ENCODE peak calls at places on chromosomes 16 and 17, in seven cellular contexts. Y is right cardiac atrium, R is choroid plexus epithelial cell, P is BE2C, O is fibroblast of the aortic adventitia, F is cardiac fibroblast, N is IMR-90. C is an unnamed sample.

GRCh38 chr17:70184770-70185169 is 15.4 kb downstream of the KCNJ2 start:
- DNase-seq in N (peak; percentile 80), R (peak; percentile 85), P (no peak), Y (no peak), F (peak; percentile 18), O (peak; percentile 19), C (no peak)

GRCh38 chr17:63840591-63841349 is 1.7 kb downstream of the SMARCD2 start:
- DNase-seq in Y (peak; percentile 56), O (peak; percentile 46), R (no peak), P (no peak), F (peak; percentile 52), N (peak; percentile 8), C (peak; percentile 67)

GRCh38 chr16:31382485-31383161 is 10.5 kb upstream of the ITGAD start:
- DNase-seq in O (peak; percentile 42), P (peak; percentile 63), R (peak; percentile 77), F (peak; percentile 62), N (peak; percentile 40), Y (peak; percentile 59), C (peak; percentile 67)

GRCh38 chr16:1073262-1073558 is 663 bp downstream of the SSTR5 start:
- DNase-seq in N (no peak), P (no peak), O (no peak), R (no peak), F (no peak), Y (no peak), C (no peak)

GRCh38 chr17:32518856-32519768 is 32.3 kb downstream of the CDK5R1 start:
- DNase-seq in F (no peak), Y (peak; percentile 30), N (no peak), O (no peak), P (peak; percentile 64), R (peak; percentile 16), C (peak; percentile 68)

GRCh38 chr16:76583995-76584394 is 306.8 kb downstream of the CNTNAP4 start:
- DNase-seq in O (no peak), N (no peak), P (peak; percentile 20), Y (no peak), F (no peak), R (no peak), C (no peak)

GRCh38 chr17:66416207-66416940 is 114.0 kb downstream of the PRKCA start:
- DNase-seq in O (no peak), Y (no peak), R (no peak), N (no peak), F (no peak), P (no peak), C (no peak)

GRCh38 chr17:28533091-28533670 is 19.2 kb downstream of the UNC119 start:
- DNase-seq in O (no peak), P (no peak), N (no peak), R (no peak), F (no peak), Y (no peak), C (no peak)

GRCh38 chr17:62778990-62779681 is 29.0 kb downstream of the MARCHF10 start:
- DNase-seq in O (peak; percentile 74), R (peak; percentile 96), N (peak; percentile 98), P (peak; percentile 40), Y (no peak), F (peak; percentile 78), C (no peak)

GRCh38 chr17:41510251-41511065 is 5.0 kb upstream of the KRT13 start:
- DNase-seq in O (no peak), R (no peak), F (no peak), P (no peak), Y (no peak), N (no peak), C (no peak)

GRCh38 chr16:15644306-15644961 is 1.5 kb upstream of the MARF1 start:
- DNase-seq in P (no peak), F (no peak), R (no peak), N (no peak), O (no peak), Y (no peak), C (no peak)

DNA sequence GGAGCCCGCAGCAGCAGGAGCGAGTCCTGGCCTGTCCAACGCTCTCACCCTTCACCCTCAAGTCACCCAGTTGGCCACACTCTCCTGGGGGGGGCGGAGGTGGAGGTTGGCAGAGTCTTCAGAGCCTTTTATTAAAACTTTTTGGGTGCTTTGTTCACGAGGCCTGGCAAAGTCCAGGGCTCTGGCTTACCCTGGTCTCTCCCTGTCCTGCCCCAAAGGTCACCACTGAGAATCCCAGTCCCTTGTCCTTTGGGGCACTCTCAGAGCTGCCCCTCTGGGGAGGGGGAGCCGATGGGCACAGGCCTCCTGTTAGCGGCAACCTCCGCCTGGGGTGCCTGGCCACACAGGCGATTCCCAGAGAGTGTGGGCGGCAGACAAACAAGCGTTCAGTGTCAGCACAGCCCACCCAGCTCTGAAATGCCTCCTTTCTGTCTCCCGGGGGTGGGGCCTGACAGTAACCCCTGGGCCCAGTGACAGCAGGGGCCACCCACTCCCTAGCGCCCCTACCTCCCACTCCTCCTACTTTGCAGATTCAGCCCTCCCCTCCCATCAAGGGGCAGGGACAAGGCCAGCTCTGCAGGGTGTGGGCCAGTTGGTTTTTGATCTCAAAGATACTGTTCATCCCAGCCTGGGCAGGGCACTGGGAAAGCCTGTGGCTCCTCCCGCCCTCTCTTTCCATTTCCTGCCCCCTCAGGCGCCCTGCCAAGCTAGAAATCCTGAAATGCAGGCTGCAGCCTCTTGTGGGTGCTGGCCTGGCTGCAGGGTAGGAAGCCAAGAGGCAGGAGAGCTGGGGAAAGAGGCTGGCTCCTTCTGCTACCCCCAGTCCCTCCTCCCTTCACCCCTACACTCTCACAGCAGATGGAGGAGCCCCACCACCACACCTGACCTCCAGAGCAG is 36.6 kb upstream of the EMP2 start:
- DNase-seq in R (peak; percentile 19), Y (peak; percentile 82), N (peak; percentile 29), O (peak; percentile 47), P (peak; percentile 83), F (peak; percentile 73), C (peak; percentile 62)
- H3K4me3 ChIP-seq in R (no peak overlapping the region), Y (no peak overlapping the region), N (no peak overlapping the region), O (no peak overlapping the region), P (peak overlapping the region; percentile 19), F (no peak overlapping the region), C (no peak overlapping the region)

GRCh38 chr16:83040174-83040573 is 413.4 kb downstream of the CDH13 start:
- DNase-seq in N (peak; percentile 81), F (no peak), P (no peak), O (no peak), R (peak; percentile 41), Y (no peak), C (no peak)

GRCh38 chr16:83031524-83031923 is 404.8 kb downstream of the CDH13 start:
- DNase-seq in O (no peak), R (peak; percentile 6), P (no peak), Y (no peak), N (peak; percentile 8), F (no peak), C (no peak)

GRCh38 chr16:83037884-83038283 is 411.1 kb downstream of the CDH13 start:
- DNase-seq in P (no peak), R (no peak), N (no peak), Y (no peak), O (no peak), F (no peak), C (no peak)

DNA sequence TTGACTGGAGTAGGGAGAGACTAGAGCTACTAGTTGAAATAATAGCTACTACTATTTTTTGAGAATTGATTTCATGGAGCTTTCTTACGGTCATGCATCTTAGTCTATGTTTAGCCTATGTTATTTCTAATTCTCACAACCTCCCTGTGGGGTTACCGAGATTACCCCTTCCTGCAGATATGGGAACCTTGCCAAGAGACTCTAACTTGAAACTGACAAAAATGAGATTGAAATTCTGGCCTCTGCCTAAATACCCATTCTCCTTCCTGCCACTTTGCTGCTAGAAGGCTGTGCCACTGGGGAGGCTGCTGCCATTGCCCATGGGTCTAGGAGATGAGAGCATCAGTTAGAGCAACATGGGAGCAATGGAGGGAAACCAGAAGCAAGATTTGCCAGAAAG is 410.3 kb downstream of the CDH13 start:
- DNase-seq in N (no peak), Y (no peak), R (no peak), F (no peak), O (no peak), P (no peak), C (no peak)
- H3K4me3 ChIP-seq in N (no peak overlapping the region), Y (no peak overlapping the region), R (no peak overlapping the region), F (no peak overlapping the region), O (no peak overlapping the region), P (no peak overlapping the region), C (no peak overlapping the region)

GRCh38 chr16:14303654-14304394 is 232.7 kb downstream of the MRTFB start:
- DNase-seq in F (no peak), R (no peak), N (no peak), P (no peak), O (no peak), Y (no peak), C (peak; percentile 73)

GRCh38 chr16:14303182-14303618 is 232.1 kb downstream of the MRTFB start:
- DNase-seq in F (peak; percentile 39), R (peak; percentile 36), O (peak; percentile 45), P (no peak), N (peak; percentile 36), Y (no peak), C (no peak)

GRCh38 chr16:14307059-14307531 is 236.0 kb downstream of the MRTFB start:
- DNase-seq in F (no peak), N (no peak), Y (no peak), R (no peak), O (no peak), P (no peak), C (no peak)

GRCh38 chr16:14306485-14307058 is 235.5 kb downstream of the MRTFB start:
- DNase-seq in Y (no peak), F (no peak), N (no peak), O (no peak), P (no peak), R (no peak), C (no peak)

GRCh38 chr16:14304891-14305459 is 233.9 kb downstream of the MRTFB start:
- DNase-seq in P (no peak), R (no peak), Y (no peak), F (no peak), N (no peak), O (no peak), C (no peak)
- H3K4me3 ChIP-seq in P (no peak overlapping the region), R (no peak overlapping the region), Y (no peak overlapping the region), F (no peak overlapping the region), N (no peak overlapping the region), O (no peak overlapping the region), C (peak overlapping the region; percentile 97)

GRCh38 chr16:56589141-56590039 is at the start of gene MT3:
- DNase-seq in P (peak; percentile 31), R (no peak), N (no peak), F (no peak), O (no peak), Y (no peak), C (peak; percentile 69)

GRCh38 chr16:56584276-56584675 is 5.1 kb upstream of the MT3 start:
- DNase-seq in O (no peak), N (no peak), R (no peak), Y (no peak), P (no peak), F (no peak), C (no peak)

GRCh38 chr16:56591377-56592060 is 2.2 kb downstream of the MT3 start:
- DNase-seq in R (no peak), O (no peak), F (no peak), P (no peak), N (no peak), Y (no peak), C (no peak)

GRCh38 chr16:56593573-56594291 is 4.4 kb downstream of the MT3 start:
- DNase-seq in Y (no peak), N (no peak), O (no peak), P (no peak), F (no peak), R (no peak), C (no peak)

DNA sequence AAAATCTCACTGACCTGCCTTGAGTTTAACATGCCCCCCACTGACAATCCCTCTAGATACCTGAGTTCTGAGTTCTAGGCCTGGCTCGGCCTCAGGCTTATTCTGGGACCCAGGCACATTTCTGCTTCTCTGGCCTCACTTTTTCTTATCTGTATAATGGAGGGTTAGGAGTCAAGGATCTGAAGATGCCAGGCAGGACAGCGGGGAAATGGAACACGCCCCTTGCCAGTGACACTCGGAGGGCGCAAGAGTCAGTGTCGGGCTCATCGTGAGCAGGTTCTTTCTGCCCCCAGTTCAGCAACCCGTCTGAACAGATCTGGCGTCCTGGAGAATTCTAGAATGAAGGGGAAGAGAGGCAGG is 567 bp upstream of the MT3 start:
- DNase-seq in F (no peak), O (no peak), R (no peak), N (no peak), Y (no peak), P (no peak), C (no peak)
- H3K4me3 ChIP-seq in F (no peak overlapping the region), O (peak overlapping the region; percentile 50), R (peak overlapping the region; percentile 42), N (peak overlapping the region; percentile 44), Y (peak overlapping the region; percentile 28), P (no peak overlapping the region), C (peak overlapping the region; percentile 65)